ENCODE peak calls at places on chromosomes 13 and 19, in seven cellular contexts. P is CD8-positive, alpha-beta T cell; W is cardiac muscle cell; S is heart left ventricle; Q is ovary; D is breast epithelium; V is sigmoid colon. X is an unnamed sample. For H3K36me3, the result is how much of the 10 kb centered on the place peaks cover.

GRCh38 chr19:42252365-42253244 is 2.3 kb downstream of the ERF start:
- DNase-seq in P (no peak), W (peak), S (no peak), Q (peak), D (no peak), V (peak), X (peak)

GRCh38 chr19:33390120-33390907 is 16.8 kb downstream of the CEBPG start:
- DNase-seq in P (no peak), W (no peak), S (peak), Q (peak), D (peak), V (peak), X (no peak)

GRCh38 chr13:70311175-70311574 is 202.9 kb upstream of the KLHL1 start:
- DNase-seq in P (no peak), W (no peak), S (no peak), Q (no peak), D (no peak), V (no peak), X (no peak)

GRCh38 chr19:18437481-18438330 is at the start of gene ISYNA1:
- DNase-seq in P (peak), W (peak), S (no peak), Q (peak), D (no peak), V (no peak), X (peak)

GRCh38 chr19:32498641-32499200 is 82.3 kb upstream of the PDCD5 start:
- DNase-seq in P (peak), W (no peak), S (peak), Q (no peak), D (no peak), V (no peak), X (no peak)

GRCh38 chr19:10870501-10870954 is 825 bp upstream of the CARM1 start:
- DNase-seq in P (no peak), W (no peak), S (no peak), Q (no peak), D (no peak), V (no peak), X (no peak)

GRCh38 chr13:85013006-85013405 is 786.2 kb downstream of the SLITRK6 start:
- DNase-seq in P (no peak), W (no peak), S (no peak), Q (no peak), D (no peak), V (no peak), X (no peak)

GRCh38 chr13:109707044-109707794 is 79.2 kb downstream of the IRS2 start:
- DNase-seq in P (no peak), W (no peak), S (no peak), Q (no peak), D (no peak), V (no peak), X (no peak)

GRCh38 chr19:33580026-33580644 is 41.6 kb upstream of the CHST8 start:
- DNase-seq in P (no peak), W (no peak), S (no peak), Q (no peak), D (peak), V (no peak), X (no peak)

GRCh38 chr13:110305949-110306339 is 1.0 kb downstream of the COL4A1 start:
- DNase-seq in P (no peak), W (no peak), S (no peak), Q (no peak), D (no peak), V (peak), X (no peak)

GRCh38 chr19:33904681-33905080 is 108.0 kb downstream of the KCTD15 start:
- DNase-seq in P (no peak), W (peak), S (no peak), Q (peak), D (no peak), V (no peak), X (no peak)

GRCh38 chr19:35528218-35529038 is at the start of gene SBSN:
- DNase-seq in P (no peak), W (no peak), S (no peak), Q (no peak), D (no peak), V (no peak), X (no peak)

GRCh38 chr19:913080-913748 is at the start of gene R3HDM4:
- DNase-seq in P (peak), W (peak), S (peak), Q (peak), D (peak), V (peak), X (peak)

GRCh38 chr19:50214699-50215543 is 11.5 kb downstream of the MYH14 start:
- DNase-seq in P (no peak), W (no peak), S (no peak), Q (no peak), D (peak), V (no peak), X (no peak)

GRCh38 chr13:26914624-26915023 is 154.0 kb upstream of the GPR12 start:
- DNase-seq in P (no peak), W (no peak), S (no peak), Q (no peak), D (no peak), V (no peak), X (no peak)

GRCh38 chr19:13172335-13173128 is 22.3 kb downstream of the IER2 start:
- DNase-seq in P (peak), W (peak), S (peak), Q (peak), D (peak), V (peak), X (peak)

GRCh38 chr19:2167896-2168618 is 4.3 kb downstream of the DOT1L start:
- DNase-seq in P (peak), W (peak), S (peak), Q (peak), D (no peak), V (peak), X (peak)

GRCh38 chr13:32851083-32852064 is 164.8 kb upstream of the KL start:
- DNase-seq in P (no peak), W (no peak), S (no peak), Q (no peak), D (no peak), V (no peak), X (no peak)

GRCh38 chr19:17482877-17483604 is 12.7 kb downstream of the SLC27A1 start:
- DNase-seq in P (no peak), W (no peak), S (no peak), Q (no peak), D (no peak), V (no peak), X (no peak)

GRCh38 chr13:111909971-111910671 is 156.8 kb upstream of the SOX1 start:
- DNase-seq in P (peak), W (no peak), S (no peak), Q (no peak), D (no peak), V (peak), X (no peak)

GRCh38 chr19:34985249-34986022 is 14.7 kb upstream of the GRAMD1A start:
- DNase-seq in P (peak), W (no peak), S (no peak), Q (no peak), D (peak), V (no peak), X (no peak)

GRCh38 chr13:102870677-102871415 is 25.0 kb downstream of the ERCC5 start:
- DNase-seq in P (peak), W (peak), S (peak), Q (peak), D (no peak), V (no peak), X (peak)

DNA sequence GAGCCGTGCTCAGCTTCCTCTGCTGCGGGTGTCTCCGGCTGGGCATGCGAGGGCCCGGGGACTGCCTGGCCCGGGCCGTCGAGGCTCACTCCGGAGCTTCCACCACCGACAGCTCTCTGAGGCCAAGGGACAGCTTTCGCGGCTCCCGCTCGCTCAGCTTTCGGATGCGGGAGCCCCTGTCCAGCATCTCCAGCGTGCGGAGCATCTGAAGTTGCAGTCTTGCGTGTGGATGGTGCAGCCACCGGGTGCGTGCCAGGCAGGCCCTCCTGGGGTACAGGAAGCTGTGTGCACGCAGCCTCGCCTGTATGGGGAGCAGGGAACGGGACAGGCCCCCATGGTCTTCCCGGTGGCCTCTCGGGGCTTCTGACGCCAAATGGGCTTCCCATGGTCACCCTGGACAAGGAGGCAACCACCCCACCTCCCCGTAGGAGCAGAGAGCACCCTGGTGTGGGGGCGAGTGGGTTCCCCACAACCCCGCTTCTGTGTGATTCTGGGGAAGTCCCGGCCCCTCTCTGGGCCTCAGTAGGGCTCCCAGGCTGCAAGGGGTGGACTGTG is 1.2 kb downstream of the S1PR4 start:
- DNase-seq in P (peak), W (no peak), S (no peak), Q (no peak), D (no peak), V (no peak), X (peak)
- H3K4me3 ChIP-seq in P (peak), W (no peak), S (peak), Q (no peak), D (peak), V (no peak), X (peak)

DNA sequence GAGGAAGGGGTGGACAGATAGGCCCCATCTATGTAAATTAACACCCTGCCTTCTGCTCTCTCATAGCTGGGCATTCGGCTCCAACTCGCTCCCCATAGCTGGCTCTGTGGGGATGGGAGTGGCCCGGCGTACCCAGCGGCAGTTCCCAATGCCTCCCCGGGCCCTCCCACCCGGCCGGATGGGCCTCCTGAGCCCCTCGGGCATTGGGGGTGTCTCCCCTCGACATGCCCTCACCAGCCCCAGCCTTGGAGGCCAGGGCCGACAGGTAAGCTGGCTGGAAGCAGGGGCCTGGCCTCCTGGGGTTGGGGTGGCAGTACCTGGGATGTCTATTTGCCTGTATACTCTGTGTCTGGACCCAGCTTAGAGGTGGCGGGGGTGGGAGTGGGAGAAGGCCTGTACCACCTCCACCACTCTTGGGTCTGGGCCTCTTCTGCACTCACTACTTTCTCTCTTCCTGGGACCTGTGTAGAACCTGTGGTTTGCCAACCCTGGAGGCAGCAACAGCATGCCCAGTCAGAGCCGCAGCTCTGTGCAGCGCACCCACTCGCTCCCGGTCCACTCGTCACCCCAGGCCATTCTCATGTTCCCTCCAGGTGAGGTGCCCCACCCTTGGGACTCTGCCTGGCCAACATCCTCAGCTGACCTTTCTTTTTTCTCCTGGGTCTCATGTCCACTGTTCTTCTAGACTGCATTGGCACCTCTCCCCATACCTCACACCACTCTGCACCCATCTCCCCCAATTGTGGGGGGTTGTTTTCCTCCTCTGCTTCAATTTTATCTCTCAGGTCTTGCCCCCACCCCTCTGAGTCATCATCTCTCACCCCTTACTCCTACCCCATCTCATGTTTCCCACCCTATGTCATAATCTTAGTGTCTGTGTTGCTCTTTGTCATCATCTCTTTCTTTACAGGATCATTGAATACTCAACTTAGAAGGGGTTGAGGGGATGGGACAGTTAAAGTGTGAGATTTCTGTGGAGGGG is 10.1 kb downstream of the PAF1 start:
- DNase-seq in P (no peak), W (no peak), S (no peak), Q (no peak), D (no peak), V (no peak), X (no peak)
- H3K36me3 ChIP-seq in P (half or more), W (half or more), S (under half), Q (under half), D (under half), V (half or more), X (under half)

GRCh38 chr19:28010656-28011055 is 1202.3 kb downstream of the UQCRFS1 start:
- DNase-seq in P (no peak), W (no peak), S (no peak), Q (no peak), D (no peak), V (no peak), X (no peak)

GRCh38 chr19:28014821-28015405 is 1198.0 kb downstream of the UQCRFS1 start:
- DNase-seq in P (no peak), W (no peak), S (no peak), Q (no peak), D (no peak), V (no peak), X (no peak)

GRCh38 chr19:28008695-28009094 is 1204.3 kb downstream of the UQCRFS1 start:
- DNase-seq in P (no peak), W (no peak), S (no peak), Q (no peak), D (no peak), V (no peak), X (no peak)

GRCh38 chr19:28009696-28010095 is 1203.3 kb downstream of the UQCRFS1 start:
- DNase-seq in P (no peak), W (no peak), S (no peak), Q (no peak), D (no peak), V (no peak), X (no peak)

GRCh38 chr19:28012361-28012760 is 1200.6 kb downstream of the UQCRFS1 start:
- DNase-seq in P (no peak), W (peak), S (no peak), Q (no peak), D (no peak), V (no peak), X (no peak)
- TF ChIP-seq CTCF in P (no peak), W (no peak), S (no peak), Q (no peak), D (no peak), V (no peak), X (peak)

GRCh38 chr13:107367258-107367657 is 799.3 kb upstream of the ARGLU1 start:
- DNase-seq in P (no peak), W (no peak), S (no peak), Q (no peak), D (no peak), V (no peak), X (no peak)

GRCh38 chr13:107360010-107360409 is 792.1 kb upstream of the ARGLU1 start:
- DNase-seq in P (no peak), W (no peak), S (no peak), Q (no peak), D (no peak), V (no peak), X (no peak)

GRCh38 chr13:107365466-107366215 is 797.7 kb upstream of the ARGLU1 start:
- DNase-seq in P (no peak), W (no peak), S (no peak), Q (no peak), D (no peak), V (no peak), X (no peak)

GRCh38 chr13:107361666-107362065 is 793.7 kb upstream of the ARGLU1 start:
- DNase-seq in P (no peak), W (no peak), S (no peak), Q (no peak), D (no peak), V (no peak), X (no peak)

GRCh38 chr13:107364658-107365057 is 796.7 kb upstream of the ARGLU1 start:
- DNase-seq in P (no peak), W (no peak), S (no peak), Q (no peak), D (no peak), V (no peak), X (no peak)
- H3K4me3 ChIP-seq in P (no peak), W (no peak), S (no peak), Q (no peak), D (no peak), V (no peak), X (no peak)

DNA sequence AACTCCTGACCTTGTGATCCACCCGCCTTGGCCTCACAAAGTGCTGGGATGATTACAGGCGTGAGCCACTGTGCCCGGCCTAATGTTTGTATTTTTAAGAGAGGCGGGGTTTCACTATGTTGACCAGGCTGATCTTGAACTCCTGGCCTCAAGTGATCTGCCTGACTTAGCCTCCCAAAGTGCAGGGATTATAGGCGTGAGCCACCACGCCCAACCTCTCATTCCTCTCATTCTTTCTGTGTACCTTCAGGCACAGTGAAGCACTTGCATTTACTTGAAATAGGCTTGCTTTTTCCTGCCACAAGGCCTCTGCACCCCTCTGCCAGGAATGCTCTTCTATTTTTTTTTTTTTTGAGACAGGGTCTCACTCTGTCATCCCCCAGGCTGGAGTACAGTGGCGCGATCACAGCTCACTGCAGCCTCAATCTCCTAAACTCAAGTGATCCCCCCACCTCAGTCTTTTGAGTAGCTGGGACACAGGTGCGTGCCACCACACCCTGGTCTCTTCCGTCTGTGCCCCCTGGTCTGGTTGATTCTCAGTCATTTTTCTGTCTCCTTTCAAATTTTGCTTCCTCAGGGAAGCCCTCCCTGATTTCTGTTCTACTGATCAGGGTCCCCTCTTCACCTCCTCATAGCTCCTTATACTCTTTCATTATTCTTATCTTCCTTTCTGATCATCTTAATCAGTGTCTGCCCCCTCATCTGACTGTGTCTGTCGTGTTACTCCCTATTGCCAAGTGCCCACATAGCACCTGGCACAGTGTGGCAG is 15.1 kb downstream of the ACTMAP start:
- DNase-seq in P (no peak), W (no peak), S (no peak), Q (no peak), D (no peak), V (no peak), X (no peak)
- H3K36me3 ChIP-seq in P (under half), W (under half), S (under half), Q (under half), D (under half), V (half or more), X (under half)

GRCh38 chr19:38482496-38482895 is 49.0 kb downstream of the RYR1 start:
- DNase-seq in P (no peak), W (no peak), S (no peak), Q (no peak), D (no peak), V (no peak), X (no peak)

GRCh38 chr19:38483016-38483630 is 49.6 kb downstream of the RYR1 start:
- DNase-seq in P (no peak), W (no peak), S (no peak), Q (no peak), D (no peak), V (no peak), X (no peak)

GRCh38 chr19:38473201-38473600 is 39.7 kb downstream of the RYR1 start:
- DNase-seq in P (no peak), W (no peak), S (no peak), Q (no peak), D (no peak), V (no peak), X (no peak)

GRCh38 chr19:38475176-38475575 is 41.7 kb downstream of the RYR1 start:
- DNase-seq in P (no peak), W (no peak), S (no peak), Q (no peak), D (no peak), V (no peak), X (no peak)

GRCh38 chr19:38478273-38478971 is 44.9 kb downstream of the RYR1 start:
- DNase-seq in P (no peak), W (peak), S (no peak), Q (no peak), D (no peak), V (no peak), X (no peak)
- TF ChIP-seq CTCF in P (no peak), W (peak), S (no peak), Q (no peak), D (no peak), V (no peak), X (peak)

GRCh38 chr13:53743906-53744305 is 715.3 kb downstream of the OLFM4 start:
- DNase-seq in P (no peak), W (no peak), S (no peak), Q (no peak), D (no peak), V (no peak), X (no peak)

GRCh38 chr13:53749306-53749705 is 720.7 kb downstream of the OLFM4 start:
- DNase-seq in P (no peak), W (no peak), S (no peak), Q (no peak), D (no peak), V (no peak), X (no peak)
- H3K4me3 ChIP-seq in P (no peak), W (no peak), S (no peak), Q (no peak), D (no peak), V (no peak), X (no peak)

GRCh38 chr19:5645409-5645808 is 22.5 kb downstream of the SAFB start:
- DNase-seq in P (no peak), W (no peak), S (no peak), Q (no peak), D (no peak), V (peak), X (no peak)
- H3K36me3 ChIP-seq in P (half or more), W (half or more), S (under half), Q (under half), D (under half), V (half or more), X (under half)